ENCODE peak calls at places on chromosomes 12 and 14, in seven cellular contexts. C is IMR-90, A is A549, J is HCT116, M is H1, E is K562, Z is HepG2. N is an unnamed sample.

GRCh38 chr12:27446436-27446835 is at the start of gene SMCO2:
- DNase-seq in A (no peak), J (no peak), E (no peak), M (no peak), C (no peak), Z (no peak), N (no peak)

GRCh38 chr14:92747701-92748258 is 647 bp downstream of the LGMN start:
- DNase-seq in Z (peak), M (no peak), C (no peak), J (no peak), A (no peak), E (no peak), N (no peak)

GRCh38 chr14:54894995-54895394 is 7.6 kb downstream of the GCH1 start:
- DNase-seq in Z (no peak), M (no peak), C (peak), A (no peak), E (no peak), J (no peak), N (no peak)

GRCh38 chr14:69242311-69243224 is 17.4 kb upstream of the GALNT16 start:
- DNase-seq in E (peak), A (peak), J (peak), M (peak), Z (peak), C (peak), N (peak)

GRCh38 chr12:11771895-11772502 is 122.5 kb downstream of the ETV6 start:
- DNase-seq in A (no peak), J (no peak), E (no peak), C (peak), Z (no peak), M (no peak), N (no peak)

GRCh38 chr12:31845613-31846321 is 113.4 kb upstream of the RESF1 start:
- DNase-seq in C (no peak), Z (peak), E (no peak), A (peak), M (no peak), J (no peak), N (no peak)

GRCh38 chr12:64181504-64182291 is 40.4 kb downstream of the KICS2 start:
- DNase-seq in A (peak), C (peak), E (no peak), J (peak), M (no peak), Z (peak), N (no peak)

GRCh38 chr12:71392521-71393145 is 47.0 kb upstream of the LGR5 start:
- DNase-seq in A (peak), C (peak), E (peak), M (no peak), J (peak), Z (peak), N (peak)

GRCh38 chr12:48078901-48079300 is 27.0 kb downstream of the SENP1 start:
- DNase-seq in A (no peak), M (no peak), E (no peak), C (peak), Z (no peak), J (no peak), N (no peak)

GRCh38 chr12:109737111-109737510 is 23.5 kb downstream of the FAM222A start:
- DNase-seq in J (no peak), E (no peak), C (no peak), A (no peak), Z (no peak), M (no peak), N (no peak)

GRCh38 chr14:54669759-54670630 is 103.1 kb downstream of the SAMD4A start:
- DNase-seq in A (no peak), E (no peak), J (no peak), C (peak), M (no peak), Z (no peak), N (no peak)

GRCh38 chr12:29728033-29728432 is 55.7 kb downstream of the TMTC1 start:
- DNase-seq in J (no peak), E (no peak), Z (no peak), C (no peak), M (no peak), A (no peak), N (no peak)

GRCh38 chr14:105007593-105008264 is 13.2 kb downstream of the CDCA4 start:
- DNase-seq in Z (no peak), E (no peak), M (no peak), A (no peak), C (no peak), J (no peak), N (no peak)

DNA sequence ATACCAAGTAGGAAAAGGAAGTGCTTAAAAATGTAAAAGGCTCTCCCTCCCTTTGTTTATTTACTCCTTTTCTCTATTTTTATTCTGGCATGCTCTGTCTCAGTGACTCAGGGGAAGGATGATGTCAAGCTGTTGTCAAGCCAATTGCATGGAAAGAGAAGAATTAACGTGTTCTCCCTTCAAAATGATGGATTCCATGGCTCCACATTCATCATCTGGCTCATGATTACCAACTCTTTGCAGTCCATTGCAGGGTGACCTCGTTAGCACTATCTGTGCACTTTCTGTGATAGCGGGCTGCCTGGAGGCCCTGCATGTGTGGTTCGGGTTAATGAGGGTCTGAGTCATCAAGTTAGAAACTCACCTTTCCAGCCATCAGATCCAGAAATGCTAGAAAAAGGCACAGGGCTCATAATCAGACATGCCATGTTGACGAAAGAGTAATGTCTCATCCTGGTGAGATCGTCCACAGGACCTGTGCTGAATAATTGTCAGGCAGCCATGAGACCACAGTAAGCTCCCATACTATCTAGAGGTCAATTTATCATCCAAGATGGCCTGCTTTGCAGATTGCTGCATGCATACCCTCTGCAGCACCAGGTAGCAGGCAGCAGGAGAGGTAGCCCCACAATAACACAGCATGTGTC is 79.2 kb upstream of the BTG1 start:
- DNase-seq in M (peak), J (no peak), Z (no peak), E (peak), A (peak), C (peak), N (no peak)
- TF ChIP-seq CEBPB in M (no peak), J (no peak), Z (no peak), E (no peak), A (no peak), C (no peak), N (no peak)

DNA sequence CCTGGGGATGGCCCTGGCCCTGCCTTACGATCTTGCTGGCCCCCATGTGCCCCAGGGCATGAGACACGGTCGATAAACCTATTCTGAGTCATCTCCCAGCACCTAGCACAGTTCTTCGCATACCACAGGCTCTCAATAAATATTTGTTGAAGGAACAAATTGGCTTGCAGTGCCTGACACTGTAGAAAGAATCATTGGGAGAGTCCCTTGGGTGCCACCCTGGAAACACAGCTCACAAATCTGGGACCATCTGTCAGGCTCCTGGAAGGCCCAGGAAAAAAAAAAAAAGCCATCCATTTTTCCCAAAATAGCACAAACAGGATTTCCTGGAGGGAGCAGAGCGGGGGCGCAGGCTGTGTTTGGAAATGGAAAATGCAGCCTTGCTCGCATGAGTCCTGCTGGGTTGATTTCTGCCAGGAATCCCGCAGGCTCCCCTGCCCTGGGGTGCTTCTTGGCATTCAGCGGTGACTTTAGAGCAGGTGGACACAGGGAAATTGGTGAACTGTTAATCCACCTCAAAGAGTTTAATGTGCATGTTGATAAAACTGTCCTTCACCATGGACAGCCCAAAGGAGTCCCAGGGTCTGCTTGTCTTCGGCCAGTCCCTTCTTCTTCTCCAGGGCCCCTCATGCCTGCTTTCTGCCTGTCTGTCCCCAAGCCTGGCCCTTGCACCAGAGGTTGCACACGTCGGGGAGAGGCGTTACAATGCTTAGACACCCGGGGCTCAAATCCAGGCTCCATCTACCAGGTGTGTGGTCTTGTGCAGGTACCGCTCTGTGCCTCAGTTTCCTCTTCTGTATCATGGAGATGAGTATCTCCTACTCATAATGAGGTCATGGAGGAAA is 106.1 kb upstream of the RFLNA start:
- DNase-seq in C (no peak), J (no peak), M (no peak), A (no peak), Z (peak), E (no peak), N (no peak)
- TF ChIP-seq CEBPB in C (no peak), J (no peak), M (no peak), A (no peak), Z (no peak), E (no peak), N (no peak)

GRCh38 chr12:9405861-9406563 is 197.8 kb upstream of the PZP start:
- DNase-seq in M (no peak), Z (no peak), J (no peak), C (no peak), E (no peak), A (no peak), N (no peak)

GRCh38 chr12:9404031-9404430 is 195.8 kb upstream of the PZP start:
- DNase-seq in A (no peak), E (no peak), J (no peak), C (no peak), Z (no peak), M (no peak), N (no peak)

GRCh38 chr12:9406564-9407424 is 198.6 kb upstream of the PZP start:
- DNase-seq in Z (no peak), M (no peak), A (no peak), J (no peak), C (no peak), E (no peak), N (no peak)

GRCh38 chr12:9404469-9405260 is 196.5 kb upstream of the PZP start:
- DNase-seq in M (no peak), J (no peak), Z (no peak), E (no peak), A (no peak), C (no peak), N (no peak)
- TF ChIP-seq CEBPB in M (no peak), J (no peak), Z (no peak), E (no peak), A (no peak), C (no peak), N (no peak)

GRCh38 chr12:15690320-15690719 is 98.9 kb downstream of the EPS8 start:
- DNase-seq in C (no peak), E (no peak), Z (no peak), A (no peak), M (no peak), J (no peak), N (no peak)

GRCh38 chr12:15689751-15690191 is 99.4 kb downstream of the EPS8 start:
- DNase-seq in E (no peak), J (peak), C (no peak), A (peak), Z (peak), M (no peak), N (no peak)

GRCh38 chr12:15688838-15689237 is 100.3 kb downstream of the EPS8 start:
- DNase-seq in C (no peak), A (no peak), E (no peak), Z (no peak), M (no peak), J (no peak), N (no peak)

GRCh38 chr12:15687583-15687982 is 101.6 kb downstream of the EPS8 start:
- DNase-seq in E (no peak), A (no peak), M (no peak), J (no peak), C (no peak), Z (no peak), N (no peak)

GRCh38 chr12:15688202-15688736 is 100.9 kb downstream of the EPS8 start:
- DNase-seq in E (no peak), C (no peak), Z (no peak), A (peak), J (peak), M (peak), N (no peak)
- TF ChIP-seq CEBPB in E (no peak), C (no peak), Z (no peak), A (no peak), J (peak), M (no peak), N (no peak)

DNA sequence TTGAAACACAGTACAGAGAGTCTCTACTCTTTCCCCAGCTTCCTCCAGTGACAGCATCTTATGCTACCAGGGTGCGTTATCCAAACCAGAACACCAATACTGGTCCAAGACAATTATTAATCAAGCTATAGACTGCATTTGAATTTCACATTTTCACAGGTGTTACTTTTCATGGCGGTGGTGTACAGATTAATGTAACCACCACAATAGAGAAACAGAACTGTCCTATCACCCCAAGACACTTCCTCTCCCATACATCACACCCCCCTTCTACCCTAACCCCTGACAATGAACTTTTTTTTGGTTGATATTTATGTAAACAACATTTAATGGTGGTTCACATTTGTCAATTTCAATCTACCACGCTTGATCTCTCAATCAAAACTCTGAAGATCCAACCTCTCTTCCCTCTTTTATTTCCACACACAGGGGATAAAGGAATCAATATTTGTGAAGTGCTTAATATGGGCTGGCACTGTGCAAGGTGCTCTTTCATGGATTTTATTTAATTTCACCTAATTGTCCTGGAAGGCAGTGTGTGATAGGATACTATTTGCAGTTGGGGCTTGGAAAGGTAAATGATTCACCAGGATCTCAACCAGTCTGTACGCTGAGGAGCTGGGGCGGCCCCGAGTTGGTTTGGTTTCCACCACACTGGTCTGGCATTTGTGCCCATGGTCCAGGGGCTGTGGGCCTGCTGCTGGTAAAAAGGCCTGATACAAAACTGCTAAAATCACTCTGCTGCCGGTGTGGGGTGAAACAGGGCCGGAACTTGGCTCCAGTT is 54.6 kb upstream of the DICER1 start:
- DNase-seq in E (no peak), M (no peak), A (no peak), C (no peak), J (no peak), Z (no peak), N (peak)
- TF ChIP-seq CEBPB in E (no peak), M (no peak), A (no peak), C (no peak), J (no peak), Z (no peak), N (no peak)

DNA sequence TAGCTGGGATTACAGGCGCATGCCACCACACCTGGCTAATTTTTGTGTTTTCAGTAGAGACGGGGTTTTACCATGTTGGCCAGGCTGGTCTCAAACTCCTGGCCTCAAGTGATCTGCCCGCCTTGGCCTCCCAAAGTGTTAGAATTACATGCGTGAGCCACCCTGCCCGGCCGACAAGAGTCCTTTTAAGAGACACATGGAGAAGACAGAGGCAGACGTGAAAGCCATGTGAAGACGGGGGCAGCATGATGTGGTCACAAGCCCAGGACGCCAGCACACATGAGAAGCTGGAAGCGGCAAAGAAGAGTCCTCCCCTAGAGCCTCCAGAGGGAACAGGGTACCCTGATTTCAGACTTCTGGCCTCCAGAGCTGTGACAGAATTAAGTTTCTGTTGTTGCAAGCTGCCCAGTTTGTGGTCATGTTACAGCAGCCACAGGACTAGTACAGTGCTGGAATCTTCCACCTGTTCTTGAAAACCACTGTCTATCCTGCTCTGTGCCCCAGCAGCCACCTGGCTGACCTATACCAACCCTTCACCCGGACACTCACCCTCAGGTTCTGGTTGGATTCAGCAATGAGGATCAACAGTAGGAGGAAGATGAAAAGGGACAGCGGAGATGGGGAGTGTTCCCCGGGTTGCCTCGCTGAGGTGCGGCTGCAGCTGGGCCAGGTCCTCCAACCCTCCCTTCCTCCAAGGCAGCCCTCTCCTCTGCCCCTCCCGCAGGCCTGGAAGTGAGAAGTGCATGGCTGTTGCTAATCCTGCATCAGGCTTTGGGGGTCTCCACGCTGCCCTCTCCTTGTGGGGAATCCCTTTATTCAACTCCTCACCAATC is 16.9 kb downstream of the VPS37B start:
- DNase-seq in A (no peak), M (no peak), Z (no peak), J (no peak), E (no peak), C (no peak), N (no peak)
- TF ChIP-seq CEBPB in A (no peak), M (no peak), Z (no peak), J (no peak), E (no peak), C (no peak), N (no peak)

DNA sequence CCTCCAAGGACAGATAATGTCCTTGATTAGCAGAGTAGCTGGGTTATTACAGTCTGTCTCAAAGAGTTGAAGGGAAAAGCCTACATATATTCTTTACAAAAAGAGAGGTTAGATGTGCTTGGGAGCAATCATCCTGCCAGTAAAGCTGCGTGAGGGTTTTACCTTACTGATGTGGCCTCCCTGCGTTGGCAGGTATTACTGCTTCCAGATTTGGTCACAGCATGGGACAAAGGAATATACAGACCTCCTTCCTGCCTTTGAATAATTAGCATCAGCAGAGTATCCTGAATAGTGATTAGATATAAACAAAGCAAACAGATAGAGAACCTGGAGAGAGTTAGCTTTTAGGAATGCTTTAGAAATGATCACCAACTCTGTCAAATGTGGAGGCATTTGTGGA is 69.6 kb downstream of the TMTC2 start:
- DNase-seq in J (no peak), M (no peak), A (no peak), C (no peak), Z (no peak), E (no peak), N (no peak)
- TF ChIP-seq CEBPB in J (no peak), M (no peak), A (no peak), C (no peak), Z (no peak), E (no peak), N (no peak)

GRCh38 chr14:76580399-76580798 is 180.9 kb upstream of the VASH1 start:
- DNase-seq in A (no peak), M (no peak), J (no peak), Z (no peak), E (no peak), C (no peak), N (no peak)

GRCh38 chr14:76582447-76582846 is 178.8 kb upstream of the VASH1 start:
- DNase-seq in C (no peak), E (no peak), M (no peak), A (no peak), J (no peak), Z (no peak), N (no peak)

GRCh38 chr14:76580967-76581366 is 180.3 kb upstream of the VASH1 start:
- DNase-seq in E (no peak), M (no peak), J (no peak), C (no peak), A (no peak), Z (no peak), N (no peak)

GRCh38 chr14:76581592-76581991 is 179.7 kb upstream of the VASH1 start:
- DNase-seq in M (no peak), A (no peak), J (no peak), E (no peak), C (no peak), Z (no peak), N (no peak)

DNA sequence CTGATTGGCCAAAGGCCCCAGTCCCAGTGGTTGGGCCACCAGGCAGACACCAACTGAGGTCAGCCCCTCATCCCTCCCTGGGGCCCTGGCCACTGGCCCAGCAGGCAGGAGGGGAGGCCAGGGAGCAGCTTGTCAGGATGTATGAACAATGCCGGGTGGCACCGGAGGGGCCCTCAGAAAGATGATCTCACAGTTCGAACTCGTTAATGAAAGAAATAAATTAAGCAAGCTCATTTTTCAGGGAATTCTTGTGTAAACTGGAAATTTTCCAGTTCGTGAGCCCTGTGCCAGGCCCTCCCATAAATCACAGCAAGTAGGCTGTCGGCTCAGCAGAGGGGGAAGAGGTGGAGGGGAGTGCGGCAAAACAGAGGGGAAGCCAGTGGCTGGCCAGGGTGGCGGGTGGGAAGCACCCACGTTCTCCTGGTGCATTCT is 177.0 kb upstream of the VASH1 start:
- DNase-seq in M (no peak), Z (no peak), J (no peak), E (no peak), C (no peak), A (no peak), N (no peak)
- TF ChIP-seq CEBPB in M (no peak), Z (no peak), J (no peak), E (no peak), C (no peak), A (no peak), N (no peak)